ENCODE peak calls at places on chromosomes 6 and 20, in five cellular contexts. H is spleen, M is adrenal gland, W is BE2C, I is coronary artery. L is an unnamed sample.

GRCh38 chr6:106098383-106099234 is 12.5 kb downstream of the PRDM1 start:
- DNase-seq in W (no peak), I (no peak), H (peak; percentile 84), M (no peak), L (peak; percentile 65)

GRCh38 chr6:144894240-144894639 is 609.1 kb downstream of the UTRN start:
- DNase-seq in M (no peak), H (no peak), I (no peak), W (no peak), L (no peak)

GRCh38 chr20:14012671-14013070 is 17.4 kb downstream of the MACROD2 start:
- DNase-seq in M (no peak), W (no peak), H (no peak), I (no peak), L (no peak)

GRCh38 chr20:25281541-25281991 is 33.7 kb downstream of the PYGB start:
- DNase-seq in W (peak; percentile 34), H (peak; percentile 86), M (peak; percentile 4), I (no peak), L (peak; percentile 71)

GRCh38 chr6:52157301-52157930 is 28.8 kb upstream of the IL17A start:
- DNase-seq in W (no peak), M (no peak), I (no peak), H (no peak), L (no peak)

GRCh38 chr6:19417713-19418112 is 419.5 kb upstream of the ID4 start:
- DNase-seq in I (no peak), H (no peak), M (no peak), W (no peak), L (no peak)

GRCh38 chr20:61443541-61444126 is 191.6 kb downstream of the CDH4 start:
- DNase-seq in I (no peak), H (no peak), W (no peak), M (no peak), L (no peak)

GRCh38 chr20:24134284-24134683 is 145.7 kb upstream of the GGTLC1 start:
- DNase-seq in M (no peak), H (no peak), W (no peak), I (no peak), L (no peak)

GRCh38 chr20:10090588-10091166 is 55.9 kb downstream of the ANKEF1 start:
- DNase-seq in M (peak; percentile 50), H (no peak), I (no peak), W (peak; percentile 54), L (no peak)

GRCh38 chr6:134034951-134035822 is 17.2 kb downstream of the SLC2A12 start:
- DNase-seq in I (no peak), W (no peak), M (no peak), H (no peak), L (no peak)

GRCh38 chr20:46182271-46182670 is 64.2 kb downstream of the CD40 start:
- DNase-seq in M (no peak), W (no peak), H (no peak), I (no peak), L (no peak)

GRCh38 chr6:44373051-44373450 is 14.5 kb upstream of the CDC5L start:
- DNase-seq in M (no peak), I (no peak), W (no peak), H (no peak), L (no peak)

GRCh38 chr6:7249946-7250643 is 62.9 kb downstream of the SSR1 start:
- DNase-seq in H (peak; percentile 47), I (no peak), W (no peak), M (peak; percentile 5), L (no peak)

GRCh38 chr6:144955853-144956252 is 670.7 kb downstream of the UTRN start:
- DNase-seq in H (no peak), I (no peak), M (no peak), W (no peak), L (no peak)

GRCh38 chr6:163533443-163533842 is 118.9 kb downstream of the QKI start:
- DNase-seq in M (no peak), I (no peak), W (no peak), H (no peak), L (no peak)

GRCh38 chr6:17968081-17968518 is 19.3 kb downstream of the KIF13A start:
- DNase-seq in H (no peak), I (no peak), W (no peak), M (no peak), L (peak; percentile 24)

GRCh38 chr6:90238663-90239542 is 57.7 kb downstream of the BACH2 start:
- DNase-seq in W (no peak), H (no peak), M (no peak), I (no peak), L (no peak)

GRCh38 chr6:2876210-2877056 is 26.7 kb downstream of the SERPINB9 start:
- DNase-seq in M (peak; percentile 94), I (peak; percentile 84), W (no peak), H (peak; percentile 89), L (peak; percentile 93)

GRCh38 chr6:5937516-5937915 is 69.2 kb downstream of the NRN1 start:
- DNase-seq in M (no peak), I (no peak), W (peak; percentile 32), H (no peak), L (no peak)

GRCh38 chr6:121408321-121408720 is 27.1 kb upstream of the GJA1 start:
- DNase-seq in H (no peak), M (no peak), W (no peak), I (no peak), L (no peak)

GRCh38 chr6:84688187-84688878 is 76.1 kb downstream of the TBX18 start:
- DNase-seq in M (no peak), H (no peak), I (no peak), W (no peak), L (no peak)

GRCh38 chr6:107219851-107220250 is 104.5 kb upstream of the BEND3 start:
- DNase-seq in I (no peak), W (no peak), H (no peak), M (no peak), L (no peak)

GRCh38 chr6:28606424-28607391 is 81.0 kb downstream of the GPX5 start:
- DNase-seq in I (no peak), W (peak; percentile 90), M (no peak), H (no peak), L (no peak)

GRCh38 chr6:82397962-82398692 is 34.5 kb downstream of the TPBG start:
- DNase-seq in H (no peak), I (no peak), W (no peak), M (no peak), L (no peak)

GRCh38 chr20:48275737-48276342 is 490.6 kb upstream of the SULF2 start:
- DNase-seq in I (peak; percentile 33), W (no peak), M (no peak), H (no peak), L (no peak)

GRCh38 chr6:13302751-13303667 is 25.3 kb downstream of the TBC1D7 start:
- DNase-seq in M (peak; percentile 78), W (no peak), H (peak; percentile 87), I (no peak), L (no peak)

GRCh38 chr6:40738551-40738950 is 151.4 kb upstream of the LRFN2 start:
- DNase-seq in H (no peak), I (no peak), W (no peak), M (no peak), L (no peak)

GRCh38 chr6:152248987-152249386 is 388.2 kb downstream of the SYNE1 start:
- DNase-seq in I (no peak), M (no peak), H (no peak), W (no peak), L (no peak)

GRCh38 chr6:140921366-140922226 is 1211.1 kb upstream of the GJE1 start:
- DNase-seq in M (no peak), W (no peak), H (no peak), I (no peak), L (no peak)

GRCh38 chr6:56953597-56954388 is 1.1 kb upstream of the BEND6 start:
- DNase-seq in W (peak; percentile 6), H (no peak), M (no peak), I (no peak), L (no peak)
- TF ChIP-seq CTCF in W (no peak), H (no peak), M (no peak), I (no peak), L (no peak)

DNA sequence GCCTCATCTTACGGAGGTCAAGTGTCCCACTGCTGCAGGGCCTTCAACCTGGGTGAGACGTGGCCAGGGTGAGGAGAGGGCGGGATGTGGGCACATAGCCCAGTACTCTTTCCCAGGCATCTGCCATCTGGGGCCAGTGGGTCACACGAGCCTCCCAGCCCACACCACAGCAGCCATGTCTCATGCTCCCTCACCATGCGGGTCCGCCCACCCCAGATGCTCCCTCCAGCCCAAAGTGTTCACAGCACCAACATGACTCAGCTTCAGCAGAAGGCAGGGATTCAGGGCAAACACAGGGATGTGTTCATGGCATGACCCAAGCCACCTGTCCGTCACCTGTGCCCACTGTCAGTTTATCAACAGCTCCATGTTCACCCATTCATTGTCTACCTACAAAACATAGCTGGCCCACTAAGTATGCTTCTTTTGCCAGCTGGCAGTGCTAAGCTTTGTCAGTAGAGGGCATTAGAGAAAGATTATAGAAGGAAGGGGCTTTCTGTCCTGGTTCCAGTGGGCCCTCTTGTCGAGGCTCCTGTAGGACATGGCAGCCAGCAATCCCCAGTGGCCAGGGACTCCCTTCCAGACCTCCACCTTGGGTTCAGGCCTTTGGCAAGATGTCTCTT is 109.2 kb downstream of the FOXF2 start:
- DNase-seq in H (no peak), W (no peak), I (no peak), M (no peak), L (no peak)
- TF ChIP-seq CTCF in H (no peak), W (peak; percentile 20), I (no peak), M (no peak), L (no peak)

GRCh38 chr20:22495172-22495571 is 89.2 kb downstream of the FOXA2 start:
- DNase-seq in H (no peak), I (no peak), W (no peak), M (no peak), L (no peak)

GRCh38 chr20:22489614-22490286 is 94.6 kb downstream of the FOXA2 start:
- DNase-seq in W (no peak), I (no peak), H (no peak), M (no peak), L (no peak)

GRCh38 chr20:22491188-22491500 is 93.2 kb downstream of the FOXA2 start:
- DNase-seq in W (no peak), I (no peak), H (no peak), M (no peak), L (peak; percentile 82)

GRCh38 chr20:22490287-22491187 is 93.8 kb downstream of the FOXA2 start:
- DNase-seq in M (no peak), W (no peak), H (no peak), I (no peak), L (peak; percentile 86)

DNA sequence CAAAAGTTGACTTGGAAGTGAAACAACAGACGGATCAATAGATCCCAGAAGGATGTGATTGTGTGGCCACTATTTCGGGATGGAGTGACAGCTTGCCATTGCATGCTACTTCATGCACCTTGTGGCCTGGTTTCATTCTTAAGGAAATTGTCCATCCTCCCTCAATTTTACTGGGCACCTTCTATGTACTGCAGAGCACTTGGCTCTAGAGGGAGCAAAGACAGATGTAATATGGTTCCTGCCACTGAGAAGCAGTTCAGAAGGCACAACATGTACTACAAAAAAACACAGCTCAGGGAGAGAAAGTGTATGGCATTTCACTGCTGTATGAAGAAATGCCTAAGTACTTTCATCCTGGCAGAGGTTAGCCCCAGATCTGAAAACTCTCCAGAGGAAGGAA is 91.9 kb downstream of the FOXA2 start:
- DNase-seq in W (no peak), M (no peak), H (no peak), I (no peak), L (no peak)
- TF ChIP-seq CTCF in W (no peak), M (no peak), H (no peak), I (no peak), L (no peak)

DNA sequence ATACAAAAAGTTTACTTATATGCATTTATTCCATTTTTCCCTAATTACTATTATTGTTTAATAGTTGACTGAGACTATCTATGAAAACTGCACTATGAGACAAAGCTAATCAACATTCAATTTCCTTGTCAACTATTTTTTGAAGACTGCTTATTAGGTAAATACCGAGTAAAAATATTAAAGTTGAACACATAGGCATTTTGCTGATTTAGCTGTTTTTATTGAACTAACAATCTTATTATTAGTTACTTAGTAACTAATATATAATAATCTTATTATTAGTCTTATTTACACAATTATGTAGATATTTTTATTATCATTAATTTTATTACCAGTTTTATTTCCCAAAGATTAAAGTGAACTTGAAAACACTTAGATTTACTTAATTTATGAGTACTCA is 728.8 kb downstream of the TENT5A start:
- DNase-seq in H (no peak), W (no peak), I (no peak), M (no peak), L (no peak)
- TF ChIP-seq CTCF in H (no peak), W (no peak), I (no peak), M (no peak), L (no peak)

L was measured in kidney.